ENCODE peak calls at places on chromosomes 7 and 10, in ten cellular contexts. One of them, this sample, is unnamed. For H3K27me3, the result is how much of the 10 kb centered on the place peaks cover.

GRCh38 chr7:7653568-7654187 is 13.1 kb downstream of the UMAD1 start:
- DNase-seq in thyroid gland: no peak
- DNase-seq in bronchial epithelial cell: peak
- DNase-seq in endodermal cell: peak
- DNase-seq in BJ: no peak
- DNase-seq in osteoblast: peak
- DNase-seq in IMR-90: no peak
- DNase-seq in AG04450: no peak
- DNase-seq in prostate gland: no peak
- DNase-seq in lower lobe of right lung: no peak
- DNase-seq in this sample: no peak

GRCh38 chr7:41298343-41298875 is 404.5 kb downstream of the INHBA start:
- DNase-seq in thyroid gland: no peak
- DNase-seq in bronchial epithelial cell: no peak
- DNase-seq in endodermal cell: no peak
- DNase-seq in BJ: no peak
- DNase-seq in osteoblast: no peak
- DNase-seq in IMR-90: no peak
- DNase-seq in AG04450: no peak
- DNase-seq in prostate gland: no peak
- DNase-seq in lower lobe of right lung: no peak
- DNase-seq in this sample: no peak

GRCh38 chr10:108601856-108602255 is 1321.5 kb downstream of the XPNPEP1 start:
- DNase-seq in thyroid gland: no peak
- DNase-seq in bronchial epithelial cell: peak
- DNase-seq in endodermal cell: no peak
- DNase-seq in BJ: no peak
- DNase-seq in osteoblast: no peak
- DNase-seq in IMR-90: no peak
- DNase-seq in AG04450: no peak
- DNase-seq in prostate gland: no peak
- DNase-seq in lower lobe of right lung: no peak
- DNase-seq in this sample: peak

GRCh38 chr10:130363051-130363450 is 226.9 kb downstream of the GLRX3 start:
- DNase-seq in thyroid gland: no peak
- DNase-seq in bronchial epithelial cell: no peak
- DNase-seq in endodermal cell: no peak
- DNase-seq in BJ: no peak
- DNase-seq in osteoblast: peak
- DNase-seq in IMR-90: no peak
- DNase-seq in AG04450: no peak
- DNase-seq in prostate gland: no peak
- DNase-seq in lower lobe of right lung: no peak
- DNase-seq in this sample: no peak

GRCh38 chr10:122669045-122669444 is 30.6 kb downstream of the C10orf120 start:
- DNase-seq in thyroid gland: no peak
- DNase-seq in bronchial epithelial cell: no peak
- DNase-seq in endodermal cell: no peak
- DNase-seq in BJ: no peak
- DNase-seq in osteoblast: no peak
- DNase-seq in IMR-90: no peak
- DNase-seq in AG04450: no peak
- DNase-seq in prostate gland: no peak
- DNase-seq in lower lobe of right lung: no peak
- DNase-seq in this sample: no peak

GRCh38 chr10:93121311-93121710 is 47.6 kb downstream of the CYP26A1 start:
- DNase-seq in thyroid gland: no peak
- DNase-seq in bronchial epithelial cell: no peak
- DNase-seq in endodermal cell: no peak
- DNase-seq in BJ: no peak
- DNase-seq in osteoblast: no peak
- DNase-seq in IMR-90: no peak
- DNase-seq in AG04450: no peak
- DNase-seq in prostate gland: no peak
- DNase-seq in lower lobe of right lung: no peak
- DNase-seq in this sample: no peak

GRCh38 chr10:132574783-132575319 is 37.3 kb downstream of the INPP5A start:
- DNase-seq in thyroid gland: peak
- DNase-seq in bronchial epithelial cell: no peak
- DNase-seq in endodermal cell: peak
- DNase-seq in BJ: no peak
- DNase-seq in osteoblast: no peak
- DNase-seq in IMR-90: no peak
- DNase-seq in AG04450: no peak
- DNase-seq in prostate gland: no peak
- DNase-seq in lower lobe of right lung: no peak
- DNase-seq in this sample: peak

GRCh38 chr10:115141254-115141653 is 48.1 kb downstream of the ATRNL1 start:
- DNase-seq in thyroid gland: no peak
- DNase-seq in bronchial epithelial cell: peak
- DNase-seq in endodermal cell: no peak
- DNase-seq in BJ: no peak
- DNase-seq in osteoblast: peak
- DNase-seq in IMR-90: peak
- DNase-seq in AG04450: no peak
- DNase-seq in prostate gland: no peak
- DNase-seq in lower lobe of right lung: no peak
- DNase-seq in this sample: peak

GRCh38 chr7:49166441-49166840 is 242.1 kb downstream of the CDC14C start:
- DNase-seq in thyroid gland: no peak
- DNase-seq in bronchial epithelial cell: peak
- DNase-seq in endodermal cell: peak
- DNase-seq in BJ: no peak
- DNase-seq in osteoblast: no peak
- DNase-seq in IMR-90: no peak
- DNase-seq in AG04450: no peak
- DNase-seq in prostate gland: no peak
- DNase-seq in lower lobe of right lung: no peak
- DNase-seq in this sample: no peak

GRCh38 chr7:75531359-75531821 is 39.3 kb downstream of the SPDYE5 start:
- DNase-seq in thyroid gland: no peak
- DNase-seq in bronchial epithelial cell: peak
- DNase-seq in endodermal cell: peak
- DNase-seq in BJ: no peak
- DNase-seq in osteoblast: peak
- DNase-seq in IMR-90: peak
- DNase-seq in AG04450: no peak
- DNase-seq in prostate gland: no peak
- DNase-seq in lower lobe of right lung: no peak
- DNase-seq in this sample: no peak

GRCh38 chr10:16910795-16911164 is 93.6 kb upstream of the RSU1 start:
- DNase-seq in thyroid gland: no peak
- DNase-seq in bronchial epithelial cell: no peak
- DNase-seq in endodermal cell: no peak
- DNase-seq in BJ: no peak
- DNase-seq in osteoblast: no peak
- DNase-seq in IMR-90: no peak
- DNase-seq in AG04450: no peak
- DNase-seq in prostate gland: no peak
- DNase-seq in lower lobe of right lung: no peak
- DNase-seq in this sample: no peak

GRCh38 chr10:100621360-100622205 is 85.8 kb downstream of the HIF1AN start:
- DNase-seq in thyroid gland: no peak
- DNase-seq in bronchial epithelial cell: no peak
- DNase-seq in endodermal cell: peak
- DNase-seq in BJ: no peak
- DNase-seq in osteoblast: no peak
- DNase-seq in IMR-90: peak
- DNase-seq in AG04450: no peak
- DNase-seq in prostate gland: no peak
- DNase-seq in lower lobe of right lung: no peak
- DNase-seq in this sample: no peak

GRCh38 chr10:100620087-100620835 is 84.5 kb downstream of the HIF1AN start:
- DNase-seq in thyroid gland: no peak
- DNase-seq in bronchial epithelial cell: no peak
- DNase-seq in endodermal cell: peak
- DNase-seq in BJ: no peak
- DNase-seq in osteoblast: no peak
- DNase-seq in IMR-90: no peak
- DNase-seq in AG04450: no peak
- DNase-seq in prostate gland: no peak
- DNase-seq in lower lobe of right lung: no peak
- DNase-seq in this sample: no peak

GRCh38 chr10:100625821-100626220 is 90.1 kb downstream of the HIF1AN start:
- DNase-seq in thyroid gland: no peak
- DNase-seq in bronchial epithelial cell: no peak
- DNase-seq in endodermal cell: peak
- DNase-seq in BJ: no peak
- DNase-seq in osteoblast: no peak
- DNase-seq in IMR-90: no peak
- DNase-seq in AG04450: no peak
- DNase-seq in prostate gland: no peak
- DNase-seq in lower lobe of right lung: no peak
- DNase-seq in this sample: no peak

GRCh38 chr10:100623541-100623940 is 87.8 kb downstream of the HIF1AN start:
- DNase-seq in thyroid gland: no peak
- DNase-seq in bronchial epithelial cell: no peak
- DNase-seq in endodermal cell: peak
- DNase-seq in BJ: no peak
- DNase-seq in osteoblast: no peak
- DNase-seq in IMR-90: no peak
- DNase-seq in AG04450: no peak
- DNase-seq in prostate gland: no peak
- DNase-seq in lower lobe of right lung: no peak
- DNase-seq in this sample: no peak

GRCh38 chr10:100624298-100624697 is 88.6 kb downstream of the HIF1AN start:
- DNase-seq in thyroid gland: no peak
- DNase-seq in bronchial epithelial cell: no peak
- DNase-seq in endodermal cell: no peak
- DNase-seq in BJ: no peak
- DNase-seq in osteoblast: peak
- DNase-seq in IMR-90: no peak
- DNase-seq in AG04450: no peak
- DNase-seq in prostate gland: no peak
- DNase-seq in lower lobe of right lung: no peak
- DNase-seq in this sample: no peak
- H3K27me3 ChIP-seq in thyroid gland: under half
- H3K27me3 ChIP-seq in bronchial epithelial cell: under half
- H3K27me3 ChIP-seq in endodermal cell: under half
- H3K27me3 ChIP-seq in BJ: under half
- H3K27me3 ChIP-seq in osteoblast: half or more
- H3K27me3 ChIP-seq in IMR-90: half or more
- H3K27me3 ChIP-seq in AG04450: under half
- H3K27me3 ChIP-seq in prostate gland: under half
- H3K27me3 ChIP-seq in lower lobe of right lung: half or more
- H3K27me3 ChIP-seq in this sample: half or more

GRCh38 chr7:26381476-26382175 is 90.0 kb downstream of the SNX10 start:
- DNase-seq in thyroid gland: no peak
- DNase-seq in bronchial epithelial cell: no peak
- DNase-seq in endodermal cell: no peak
- DNase-seq in BJ: no peak
- DNase-seq in osteoblast: no peak
- DNase-seq in IMR-90: no peak
- DNase-seq in AG04450: no peak
- DNase-seq in prostate gland: no peak
- DNase-seq in lower lobe of right lung: no peak
- DNase-seq in this sample: no peak

GRCh38 chr7:26379711-26380110 is 88.0 kb downstream of the SNX10 start:
- DNase-seq in thyroid gland: no peak
- DNase-seq in bronchial epithelial cell: no peak
- DNase-seq in endodermal cell: no peak
- DNase-seq in BJ: no peak
- DNase-seq in osteoblast: no peak
- DNase-seq in IMR-90: no peak
- DNase-seq in AG04450: no peak
- DNase-seq in prostate gland: no peak
- DNase-seq in lower lobe of right lung: no peak
- DNase-seq in this sample: no peak

GRCh38 chr7:26390016-26390415 is 98.4 kb downstream of the SNX10 start:
- DNase-seq in thyroid gland: no peak
- DNase-seq in bronchial epithelial cell: no peak
- DNase-seq in endodermal cell: no peak
- DNase-seq in BJ: no peak
- DNase-seq in osteoblast: no peak
- DNase-seq in IMR-90: no peak
- DNase-seq in AG04450: no peak
- DNase-seq in prostate gland: no peak
- DNase-seq in lower lobe of right lung: no peak
- DNase-seq in this sample: no peak

GRCh38 chr7:26388256-26388655 is 96.6 kb downstream of the SNX10 start:
- DNase-seq in thyroid gland: no peak
- DNase-seq in bronchial epithelial cell: no peak
- DNase-seq in endodermal cell: no peak
- DNase-seq in BJ: no peak
- DNase-seq in osteoblast: no peak
- DNase-seq in IMR-90: no peak
- DNase-seq in AG04450: no peak
- DNase-seq in prostate gland: no peak
- DNase-seq in lower lobe of right lung: no peak
- DNase-seq in this sample: no peak

DNA sequence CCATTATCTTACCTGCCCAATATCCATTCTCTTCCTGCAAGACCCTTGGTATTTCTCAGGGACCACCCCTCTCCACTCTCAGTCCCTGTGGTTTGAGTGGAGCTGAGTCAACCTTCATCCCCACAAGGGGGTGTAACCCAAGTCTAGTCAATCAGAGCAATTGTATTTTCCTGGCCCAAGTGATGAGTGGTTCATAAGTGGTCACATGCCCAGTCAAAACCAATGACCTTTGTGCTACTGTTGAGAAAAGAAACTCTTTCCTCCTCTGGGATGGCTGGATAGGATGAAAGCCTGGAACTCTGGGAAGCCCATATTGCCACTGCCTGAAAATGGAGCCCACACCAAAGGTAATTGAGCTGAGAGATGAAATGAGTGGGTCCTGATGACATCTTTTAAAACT is 93.6 kb downstream of the SNX10 start:
- DNase-seq in thyroid gland: no peak
- DNase-seq in bronchial epithelial cell: no peak
- DNase-seq in endodermal cell: no peak
- DNase-seq in BJ: no peak
- DNase-seq in osteoblast: no peak
- DNase-seq in IMR-90: no peak
- DNase-seq in AG04450: no peak
- DNase-seq in prostate gland: no peak
- DNase-seq in lower lobe of right lung: no peak
- DNase-seq in this sample: no peak
- TF ChIP-seq CTCF in thyroid gland: no peak
- TF ChIP-seq CTCF in bronchial epithelial cell: no peak
- TF ChIP-seq CTCF in endodermal cell: peak
- TF ChIP-seq CTCF in BJ: no peak
- TF ChIP-seq CTCF in osteoblast: no peak
- TF ChIP-seq CTCF in IMR-90: no peak
- TF ChIP-seq CTCF in AG04450: no peak
- TF ChIP-seq CTCF in prostate gland: no peak
- TF ChIP-seq CTCF in lower lobe of right lung: no peak
- TF ChIP-seq CTCF in this sample: no peak

GRCh38 chr10:123994417-123995081 is 98.8 kb downstream of the CHST15 start:
- DNase-seq in thyroid gland: peak
- DNase-seq in bronchial epithelial cell: peak
- DNase-seq in endodermal cell: peak
- DNase-seq in BJ: peak
- DNase-seq in osteoblast: peak
- DNase-seq in IMR-90: peak
- DNase-seq in AG04450: peak
- DNase-seq in prostate gland: peak
- DNase-seq in lower lobe of right lung: peak
- DNase-seq in this sample: peak
- H3K4me3 ChIP-seq in thyroid gland: no peak
- H3K4me3 ChIP-seq in bronchial epithelial cell: peak
- H3K4me3 ChIP-seq in endodermal cell: peak
- H3K4me3 ChIP-seq in BJ: peak
- H3K4me3 ChIP-seq in osteoblast: peak
- H3K4me3 ChIP-seq in IMR-90: no peak
- H3K4me3 ChIP-seq in AG04450: peak
- H3K4me3 ChIP-seq in prostate gland: no peak
- H3K4me3 ChIP-seq in lower lobe of right lung: peak
- H3K4me3 ChIP-seq in this sample: peak

GRCh38 chr10:110647136-110647430 is 2.9 kb downstream of the RBM20 start:
- DNase-seq in thyroid gland: no peak
- DNase-seq in bronchial epithelial cell: peak
- DNase-seq in endodermal cell: no peak
- DNase-seq in BJ: no peak
- DNase-seq in osteoblast: no peak
- DNase-seq in IMR-90: peak
- DNase-seq in AG04450: no peak
- DNase-seq in prostate gland: no peak
- DNase-seq in lower lobe of right lung: no peak
- DNase-seq in this sample: no peak
- H3K27me3 ChIP-seq in thyroid gland: under half
- H3K27me3 ChIP-seq in bronchial epithelial cell: under half
- H3K27me3 ChIP-seq in endodermal cell: under half
- H3K27me3 ChIP-seq in BJ: under half
- H3K27me3 ChIP-seq in osteoblast: half or more
- H3K27me3 ChIP-seq in IMR-90: under half
- H3K27me3 ChIP-seq in AG04450: under half
- H3K27me3 ChIP-seq in prostate gland: under half
- H3K27me3 ChIP-seq in lower lobe of right lung: half or more
- H3K27me3 ChIP-seq in this sample: under half